ENCODE peak calls at places on chromosomes 6 and 20, in eight cellular contexts. One of them, this sample, is unnamed.
A peak's percentile ranks its signal among the peaks of the same experiment; 100 is the strongest.

GRCh38 chr6:18609715-18610114 is 222.6 kb downstream of the RNF144B start:
- DNase-seq in hepatocyte: no peak
- DNase-seq in esophagus squamous epithelium: no peak
- DNase-seq in cardiac muscle cell: no peak
- DNase-seq in heart left ventricle: no peak
- DNase-seq in A549: no peak
- DNase-seq in breast epithelium: no peak
- DNase-seq in brain microvascular endothelial cell: peak; percentile 4
- DNase-seq in this sample: no peak

GRCh38 chr6:130143709-130144108 is 79.0 kb downstream of the SAMD3 start:
- DNase-seq in hepatocyte: no peak
- DNase-seq in esophagus squamous epithelium: no peak
- DNase-seq in cardiac muscle cell: no peak
- DNase-seq in heart left ventricle: no peak
- DNase-seq in A549: no peak
- DNase-seq in breast epithelium: no peak
- DNase-seq in brain microvascular endothelial cell: peak; percentile 26
- DNase-seq in this sample: no peak

GRCh38 chr6:786946-787763 is 94.2 kb upstream of the EXOC2 start:
- DNase-seq in hepatocyte: no peak
- DNase-seq in esophagus squamous epithelium: no peak
- DNase-seq in cardiac muscle cell: peak; percentile 34
- DNase-seq in heart left ventricle: no peak
- DNase-seq in A549: peak; percentile 18
- DNase-seq in breast epithelium: no peak
- DNase-seq in brain microvascular endothelial cell: no peak
- DNase-seq in this sample: no peak

GRCh38 chr6:165855856-165856255 is 192.8 kb upstream of the PDE10A start:
- DNase-seq in hepatocyte: no peak
- DNase-seq in esophagus squamous epithelium: no peak
- DNase-seq in cardiac muscle cell: no peak
- DNase-seq in heart left ventricle: no peak
- DNase-seq in A549: no peak
- DNase-seq in breast epithelium: no peak
- DNase-seq in brain microvascular endothelial cell: no peak
- DNase-seq in this sample: no peak

GRCh38 chr20:10322073-10323012 is 103.7 kb downstream of the SNAP25 start:
- DNase-seq in hepatocyte: no peak
- DNase-seq in esophagus squamous epithelium: no peak
- DNase-seq in cardiac muscle cell: no peak
- DNase-seq in heart left ventricle: no peak
- DNase-seq in A549: no peak
- DNase-seq in breast epithelium: no peak
- DNase-seq in brain microvascular endothelial cell: no peak
- DNase-seq in this sample: no peak

GRCh38 chr6:16265351-16266341 is 27.3 kb downstream of the GMPR start:
- DNase-seq in hepatocyte: no peak
- DNase-seq in esophagus squamous epithelium: no peak
- DNase-seq in cardiac muscle cell: no peak
- DNase-seq in heart left ventricle: no peak
- DNase-seq in A549: no peak
- DNase-seq in breast epithelium: no peak
- DNase-seq in brain microvascular endothelial cell: no peak
- DNase-seq in this sample: no peak

GRCh38 chr6:54118117-54118516 is 6.9 kb downstream of the MLIP start:
- DNase-seq in hepatocyte: no peak
- DNase-seq in esophagus squamous epithelium: no peak
- DNase-seq in cardiac muscle cell: no peak
- DNase-seq in heart left ventricle: no peak
- DNase-seq in A549: no peak
- DNase-seq in breast epithelium: no peak
- DNase-seq in brain microvascular endothelial cell: no peak
- DNase-seq in this sample: no peak

GRCh38 chr6:70282906-70283461 is 19.9 kb downstream of the COL9A1 start:
- DNase-seq in hepatocyte: no peak
- DNase-seq in esophagus squamous epithelium: no peak
- DNase-seq in cardiac muscle cell: peak; percentile 75
- DNase-seq in heart left ventricle: no peak
- DNase-seq in A549: no peak
- DNase-seq in breast epithelium: no peak
- DNase-seq in brain microvascular endothelial cell: no peak
- DNase-seq in this sample: no peak

GRCh38 chr20:32672315-32672981 is 1.3 kb downstream of the C20orf203 start:
- DNase-seq in hepatocyte: no peak
- DNase-seq in esophagus squamous epithelium: no peak
- DNase-seq in cardiac muscle cell: no peak
- DNase-seq in heart left ventricle: no peak
- DNase-seq in A549: no peak
- DNase-seq in breast epithelium: no peak
- DNase-seq in brain microvascular endothelial cell: no peak
- DNase-seq in this sample: no peak

GRCh38 chr20:17965042-17965697 is 3.4 kb downstream of the SNX5 start:
- DNase-seq in hepatocyte: no peak
- DNase-seq in esophagus squamous epithelium: no peak
- DNase-seq in cardiac muscle cell: no peak
- DNase-seq in heart left ventricle: no peak
- DNase-seq in A549: no peak
- DNase-seq in breast epithelium: no peak
- DNase-seq in brain microvascular endothelial cell: no peak
- DNase-seq in this sample: no peak

GRCh38 chr6:133965817-133966360 is 12.9 kb downstream of the TBPL1 start:
- DNase-seq in hepatocyte: no peak
- DNase-seq in esophagus squamous epithelium: no peak
- DNase-seq in cardiac muscle cell: no peak
- DNase-seq in heart left ventricle: no peak
- DNase-seq in A549: no peak
- DNase-seq in breast epithelium: no peak
- DNase-seq in brain microvascular endothelial cell: no peak
- DNase-seq in this sample: no peak

GRCh38 chr6:79764758-79765157 is 133.6 kb downstream of the SH3BGRL2 start:
- DNase-seq in hepatocyte: no peak
- DNase-seq in esophagus squamous epithelium: no peak
- DNase-seq in cardiac muscle cell: no peak
- DNase-seq in heart left ventricle: no peak
- DNase-seq in A549: no peak
- DNase-seq in breast epithelium: no peak
- DNase-seq in brain microvascular endothelial cell: no peak
- DNase-seq in this sample: no peak

DNA sequence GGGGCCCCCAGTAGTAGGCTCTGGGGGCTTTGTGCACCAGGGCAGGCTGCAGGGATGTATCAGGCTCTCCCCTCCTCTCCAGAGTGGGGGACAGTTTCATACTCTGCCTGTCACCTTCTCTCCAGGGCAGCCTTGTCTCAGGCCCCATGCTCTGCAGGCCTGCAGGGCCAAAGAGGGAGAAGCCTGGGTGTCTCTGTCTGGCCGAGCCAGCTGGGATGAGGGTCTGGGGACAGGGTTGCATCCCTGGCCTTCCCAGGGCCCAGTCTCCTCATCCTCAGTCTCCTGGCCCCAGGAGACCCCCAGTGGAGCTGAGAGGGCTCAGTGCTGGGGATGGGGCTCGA is 14.8 kb upstream of the IP6K3 start:
- DNase-seq in hepatocyte: no peak
- DNase-seq in esophagus squamous epithelium: no peak
- DNase-seq in cardiac muscle cell: no peak
- DNase-seq in heart left ventricle: no peak
- DNase-seq in A549: no peak
- DNase-seq in breast epithelium: no peak
- DNase-seq in brain microvascular endothelial cell: no peak
- DNase-seq in this sample: no peak
- H3K27ac ChIP-seq in hepatocyte: no peak overlapping the region
- H3K27ac ChIP-seq in esophagus squamous epithelium: no peak overlapping the region
- H3K27ac ChIP-seq in cardiac muscle cell: peak overlapping the region; percentile 74
- H3K27ac ChIP-seq in heart left ventricle: peak overlapping the region; percentile 68
- H3K27ac ChIP-seq in A549: peak overlapping the region; percentile 65
- H3K27ac ChIP-seq in breast epithelium: peak overlapping the region; percentile 12
- H3K27ac ChIP-seq in brain microvascular endothelial cell: no peak overlapping the region
- H3K27ac ChIP-seq in this sample: no peak overlapping the region

GRCh38 chr6:122548281-122548680 is 61.9 kb upstream of the PKIB start:
- DNase-seq in hepatocyte: no peak
- DNase-seq in esophagus squamous epithelium: no peak
- DNase-seq in cardiac muscle cell: no peak
- DNase-seq in heart left ventricle: no peak
- DNase-seq in A549: no peak
- DNase-seq in breast epithelium: no peak
- DNase-seq in brain microvascular endothelial cell: no peak
- DNase-seq in this sample: no peak
- H3K27ac ChIP-seq in hepatocyte: no peak overlapping the region
- H3K27ac ChIP-seq in esophagus squamous epithelium: no peak overlapping the region
- H3K27ac ChIP-seq in cardiac muscle cell: no peak overlapping the region
- H3K27ac ChIP-seq in heart left ventricle: no peak overlapping the region
- H3K27ac ChIP-seq in A549: no peak overlapping the region
- H3K27ac ChIP-seq in breast epithelium: no peak overlapping the region
- H3K27ac ChIP-seq in brain microvascular endothelial cell: no peak overlapping the region
- H3K27ac ChIP-seq in this sample: no peak overlapping the region

GRCh38 chr6:149716181-149716580 is 1.7 kb downstream of the LATS1 start:
- DNase-seq in hepatocyte: no peak
- DNase-seq in esophagus squamous epithelium: no peak
- DNase-seq in cardiac muscle cell: no peak
- DNase-seq in heart left ventricle: no peak
- DNase-seq in A549: no peak
- DNase-seq in breast epithelium: no peak
- DNase-seq in brain microvascular endothelial cell: no peak
- DNase-seq in this sample: no peak
- H3K27ac ChIP-seq in hepatocyte: peak overlapping the region; percentile 100
- H3K27ac ChIP-seq in esophagus squamous epithelium: no peak overlapping the region
- H3K27ac ChIP-seq in cardiac muscle cell: peak overlapping the region; percentile 97
- H3K27ac ChIP-seq in heart left ventricle: peak overlapping the region; percentile 98
- H3K27ac ChIP-seq in A549: no peak overlapping the region
- H3K27ac ChIP-seq in breast epithelium: no peak overlapping the region
- H3K27ac ChIP-seq in brain microvascular endothelial cell: no peak overlapping the region
- H3K27ac ChIP-seq in this sample: peak overlapping the region; percentile 100

DNA sequence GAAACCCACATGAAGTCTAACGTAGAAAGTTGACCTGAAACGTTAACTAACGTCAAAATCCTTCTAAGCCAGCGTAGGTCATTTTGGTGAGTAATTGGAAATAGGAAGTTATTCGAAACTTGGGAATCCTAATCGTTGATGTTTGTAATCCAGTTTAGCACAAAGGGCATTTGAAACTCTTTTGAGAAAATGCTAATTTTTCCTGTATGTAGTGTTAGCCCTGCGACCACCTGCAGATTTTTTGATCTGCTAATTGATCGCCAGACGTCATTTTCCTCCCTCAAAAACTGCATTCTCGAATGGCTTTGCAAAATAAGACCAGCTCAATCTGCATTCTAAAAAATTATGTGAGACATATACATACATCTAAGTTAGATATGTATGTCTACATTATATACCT is 2.7 kb downstream of the SALL4 start:
- DNase-seq in hepatocyte: no peak
- DNase-seq in esophagus squamous epithelium: no peak
- DNase-seq in cardiac muscle cell: no peak
- DNase-seq in heart left ventricle: no peak
- DNase-seq in A549: no peak
- DNase-seq in breast epithelium: no peak
- DNase-seq in brain microvascular endothelial cell: no peak
- DNase-seq in this sample: no peak
- H3K27ac ChIP-seq in hepatocyte: peak overlapping the region; percentile 3
- H3K27ac ChIP-seq in esophagus squamous epithelium: no peak overlapping the region
- H3K27ac ChIP-seq in cardiac muscle cell: peak overlapping the region; percentile 57
- H3K27ac ChIP-seq in heart left ventricle: no peak overlapping the region
- H3K27ac ChIP-seq in A549: no peak overlapping the region
- H3K27ac ChIP-seq in breast epithelium: no peak overlapping the region
- H3K27ac ChIP-seq in brain microvascular endothelial cell: no peak overlapping the region
- H3K27ac ChIP-seq in this sample: no peak overlapping the region

GRCh38 chr6:169098136-169098535 is 155.5 kb downstream of the THBS2 start:
- DNase-seq in hepatocyte: no peak
- DNase-seq in esophagus squamous epithelium: no peak
- DNase-seq in cardiac muscle cell: no peak
- DNase-seq in heart left ventricle: no peak
- DNase-seq in A549: no peak
- DNase-seq in breast epithelium: no peak
- DNase-seq in brain microvascular endothelial cell: no peak
- DNase-seq in this sample: no peak
- H3K27ac ChIP-seq in hepatocyte: no peak overlapping the region
- H3K27ac ChIP-seq in esophagus squamous epithelium: no peak overlapping the region
- H3K27ac ChIP-seq in cardiac muscle cell: no peak overlapping the region
- H3K27ac ChIP-seq in heart left ventricle: no peak overlapping the region
- H3K27ac ChIP-seq in A549: no peak overlapping the region
- H3K27ac ChIP-seq in breast epithelium: no peak overlapping the region
- H3K27ac ChIP-seq in brain microvascular endothelial cell: peak overlapping the region; percentile 96
- H3K27ac ChIP-seq in this sample: no peak overlapping the region

GRCh38 chr20:43844778-43845614 is 69.7 kb upstream of the TOX2 start:
- DNase-seq in hepatocyte: peak; percentile 30
- DNase-seq in esophagus squamous epithelium: no peak
- DNase-seq in cardiac muscle cell: no peak
- DNase-seq in heart left ventricle: peak; percentile 65
- DNase-seq in A549: no peak
- DNase-seq in breast epithelium: no peak
- DNase-seq in brain microvascular endothelial cell: peak; percentile 87
- DNase-seq in this sample: no peak

GRCh38 chr20:43842126-43843020 is 72.3 kb upstream of the TOX2 start:
- DNase-seq in hepatocyte: no peak
- DNase-seq in esophagus squamous epithelium: no peak
- DNase-seq in cardiac muscle cell: no peak
- DNase-seq in heart left ventricle: no peak
- DNase-seq in A549: no peak
- DNase-seq in breast epithelium: no peak
- DNase-seq in brain microvascular endothelial cell: no peak
- DNase-seq in this sample: no peak

GRCh38 chr20:43843096-43843964 is 71.3 kb upstream of the TOX2 start:
- DNase-seq in hepatocyte: no peak
- DNase-seq in esophagus squamous epithelium: no peak
- DNase-seq in cardiac muscle cell: no peak
- DNase-seq in heart left ventricle: no peak
- DNase-seq in A549: no peak
- DNase-seq in breast epithelium: no peak
- DNase-seq in brain microvascular endothelial cell: peak; percentile 75
- DNase-seq in this sample: no peak

GRCh38 chr20:43846516-43846905 is 68.1 kb upstream of the TOX2 start:
- DNase-seq in hepatocyte: no peak
- DNase-seq in esophagus squamous epithelium: no peak
- DNase-seq in cardiac muscle cell: no peak
- DNase-seq in heart left ventricle: no peak
- DNase-seq in A549: no peak
- DNase-seq in breast epithelium: no peak
- DNase-seq in brain microvascular endothelial cell: no peak
- DNase-seq in this sample: no peak

GRCh38 chr20:43843965-43844660 is 70.5 kb upstream of the TOX2 start:
- DNase-seq in hepatocyte: no peak
- DNase-seq in esophagus squamous epithelium: no peak
- DNase-seq in cardiac muscle cell: no peak
- DNase-seq in heart left ventricle: no peak
- DNase-seq in A549: no peak
- DNase-seq in breast epithelium: no peak
- DNase-seq in brain microvascular endothelial cell: no peak
- DNase-seq in this sample: no peak
- H3K27ac ChIP-seq in hepatocyte: no peak overlapping the region
- H3K27ac ChIP-seq in esophagus squamous epithelium: no peak overlapping the region
- H3K27ac ChIP-seq in cardiac muscle cell: no peak overlapping the region
- H3K27ac ChIP-seq in heart left ventricle: no peak overlapping the region
- H3K27ac ChIP-seq in A549: peak overlapping the region; percentile 43
- H3K27ac ChIP-seq in breast epithelium: no peak overlapping the region
- H3K27ac ChIP-seq in brain microvascular endothelial cell: peak overlapping the region; percentile 13
- H3K27ac ChIP-seq in this sample: no peak overlapping the region

GRCh38 chr20:50624351-50625016 is 66.9 kb downstream of the RIPOR3 start:
- DNase-seq in hepatocyte: no peak
- DNase-seq in esophagus squamous epithelium: no peak
- DNase-seq in cardiac muscle cell: no peak
- DNase-seq in heart left ventricle: no peak
- DNase-seq in A549: no peak
- DNase-seq in breast epithelium: peak; percentile 77
- DNase-seq in brain microvascular endothelial cell: no peak
- DNase-seq in this sample: no peak
- H3K27ac ChIP-seq in hepatocyte: no peak overlapping the region
- H3K27ac ChIP-seq in esophagus squamous epithelium: no peak overlapping the region
- H3K27ac ChIP-seq in cardiac muscle cell: no peak overlapping the region
- H3K27ac ChIP-seq in heart left ventricle: no peak overlapping the region
- H3K27ac ChIP-seq in A549: no peak overlapping the region
- H3K27ac ChIP-seq in breast epithelium: peak overlapping the region; percentile 52
- H3K27ac ChIP-seq in brain microvascular endothelial cell: no peak overlapping the region
- H3K27ac ChIP-seq in this sample: no peak overlapping the region

GRCh38 chr6:114055758-114056157 is 84.8 kb upstream of the HDAC2 start:
- DNase-seq in hepatocyte: no peak
- DNase-seq in esophagus squamous epithelium: no peak
- DNase-seq in cardiac muscle cell: no peak
- DNase-seq in heart left ventricle: no peak
- DNase-seq in A549: no peak
- DNase-seq in breast epithelium: no peak
- DNase-seq in brain microvascular endothelial cell: no peak
- DNase-seq in this sample: no peak
- H3K27ac ChIP-seq in hepatocyte: no peak overlapping the region
- H3K27ac ChIP-seq in esophagus squamous epithelium: no peak overlapping the region
- H3K27ac ChIP-seq in cardiac muscle cell: no peak overlapping the region
- H3K27ac ChIP-seq in heart left ventricle: no peak overlapping the region
- H3K27ac ChIP-seq in A549: no peak overlapping the region
- H3K27ac ChIP-seq in breast epithelium: no peak overlapping the region
- H3K27ac ChIP-seq in brain microvascular endothelial cell: no peak overlapping the region
- H3K27ac ChIP-seq in this sample: no peak overlapping the region

This sample was measured in ascending aorta.